ENCODE peak calls at places on chromosomes 13 and 19, in ten cellular contexts. F is H7, C is adrenal gland, V is breast epithelium, A is esophagus squamous epithelium, X is tibial nerve, M is GM23338, L is ascending aorta, D is bronchial epithelial cell, Y is ovary. B is an unnamed sample.
A peak's percentile ranks its signal among the peaks of the same experiment; 100 is the strongest.

GRCh38 chr13:75825161-75825560 is 189.0 kb downstream of the LMO7 start:
- DNase-seq in D (peak; percentile 31), C (no peak), V (no peak), M (peak; percentile 39), F (peak; percentile 18), A (no peak), Y (no peak), L (no peak), X (no peak), B (no peak)

GRCh38 chr13:112718318-112718717 is 28.5 kb downstream of the ATP11A start:
- DNase-seq in D (no peak), M (no peak), F (peak; percentile 50), L (no peak), C (no peak), Y (no peak), V (no peak), X (no peak), A (no peak), B (no peak)

GRCh38 chr19:48372904-48373303 is 8.7 kb downstream of the SYNGR4 start:
- DNase-seq in A (no peak), X (no peak), C (no peak), Y (no peak), V (no peak), D (peak; percentile 47), F (no peak), L (no peak), M (no peak), B (peak; percentile 72)

GRCh38 chr13:43764349-43764748 is 22.4 kb downstream of the ENOX1 start:
- DNase-seq in C (no peak), Y (no peak), F (no peak), L (no peak), A (no peak), V (no peak), X (no peak), M (no peak), D (no peak), B (no peak)

GRCh38 chr13:78182813-78183212 is 264.2 kb upstream of the EDNRB start:
- DNase-seq in L (no peak), V (no peak), M (no peak), D (no peak), F (no peak), A (no peak), Y (no peak), C (no peak), X (no peak), B (no peak)

GRCh38 chr13:91719033-91719432 is 320.6 kb downstream of the GPC5 start:
- DNase-seq in C (peak; percentile 44), M (no peak), Y (no peak), D (peak; percentile 20), A (no peak), F (no peak), L (no peak), X (no peak), V (no peak), B (no peak)

GRCh38 chr13:114096031-114096485 is 36.4 kb downstream of the RASA3 start:
- DNase-seq in L (no peak), A (no peak), V (peak; percentile 42), M (no peak), D (no peak), Y (peak; percentile 9), C (no peak), X (peak; percentile 12), F (no peak), B (no peak)

GRCh38 chr13:44972956-44973581 is 16.2 kb downstream of the NUFIP1 start:
- DNase-seq in V (no peak), Y (no peak), D (peak; percentile 30), F (no peak), X (no peak), L (no peak), A (no peak), M (peak; percentile 53), C (no peak), B (no peak)

GRCh38 chr19:31270897-31271568 is 78.2 kb downstream of the TSHZ3 start:
- DNase-seq in X (no peak), L (no peak), M (no peak), A (no peak), D (no peak), Y (peak; percentile 53), F (no peak), C (no peak), V (no peak), B (no peak)

GRCh38 chr13:90485441-90485840 is 862.0 kb upstream of the MIR17HG start:
- DNase-seq in C (no peak), X (no peak), F (no peak), A (no peak), L (no peak), M (no peak), V (no peak), D (peak; percentile 68), Y (no peak), B (no peak)

GRCh38 chr19:57560049-57560491 is 407 bp upstream of the ZNF550 start:
- DNase-seq in L (no peak), F (peak; percentile 36), C (peak; percentile 38), D (peak; percentile 43), A (no peak), V (no peak), Y (peak; percentile 22), M (no peak), X (no peak), B (no peak)

GRCh38 chr19:34974631-34975030 is 10.6 kb upstream of the ZNF792 start:
- DNase-seq in Y (no peak), C (no peak), M (no peak), A (no peak), L (no peak), V (no peak), D (no peak), X (no peak), F (no peak), B (no peak)

GRCh38 chr13:38687246-38688229 is 661 bp downstream of the FREM2 start:
- DNase-seq in C (no peak), V (no peak), D (no peak), F (peak; percentile 53), M (peak; percentile 69), Y (no peak), L (no peak), X (no peak), A (no peak), B (peak; percentile 12)

GRCh38 chr19:7076151-7076550 is 6.6 kb downstream of the ZNF557 start:
- DNase-seq in X (no peak), D (no peak), M (no peak), Y (no peak), F (no peak), L (no peak), V (no peak), A (no peak), C (no peak), B (no peak)

GRCh38 chr19:7072541-7072940 is 3.0 kb downstream of the ZNF557 start:
- DNase-seq in M (no peak), F (no peak), Y (no peak), D (no peak), V (no peak), X (no peak), C (no peak), A (no peak), L (no peak), B (no peak)

GRCh38 chr19:7069904-7070226 is 362 bp downstream of the ZNF557 start:
- DNase-seq in D (no peak), C (no peak), Y (no peak), F (no peak), L (no peak), A (no peak), X (no peak), M (no peak), V (no peak), B (no peak)

GRCh38 chr19:7078007-7078406 is 8.5 kb downstream of the ZNF557 start:
- DNase-seq in X (no peak), Y (no peak), D (no peak), F (no peak), C (no peak), V (no peak), M (peak; percentile 5), A (no peak), L (no peak), B (no peak)

GRCh38 chr19:7074705-7075282 is 5.3 kb downstream of the ZNF557 start:
- DNase-seq in D (no peak), F (no peak), Y (no peak), X (no peak), L (no peak), A (no peak), C (no peak), V (no peak), M (no peak), B (no peak)
- H3K36me3 ChIP-seq in D (peaks cover 28% of the 10 kb centered on the region), F (peaks cover 39% of the 10 kb centered on the region), Y (peaks cover 6% of the 10 kb centered on the region), X (peaks cover 93% of the 10 kb centered on the region), L (peaks cover 88% of the 10 kb centered on the region), A (peaks cover 46% of the 10 kb centered on the region), C (no peaks in the 10 kb centered on the region), V (peaks cover 57% of the 10 kb centered on the region), M (peaks cover 45% of the 10 kb centered on the region), B (peaks cover 15% of the 10 kb centered on the region)

GRCh38 chr19:1438933-1439358 is 750 bp downstream of the RPS15 start:
- DNase-seq in V (no peak), F (peak; percentile 80), X (no peak), A (no peak), D (no peak), L (no peak), C (no peak), Y (no peak), M (no peak), B (no peak)
- H3K36me3 ChIP-seq in V (peaks cover 8% of the 10 kb centered on the region), F (peaks cover 21% of the 10 kb centered on the region), X (peaks cover 62% of the 10 kb centered on the region), A (peaks cover 31% of the 10 kb centered on the region), D (peaks cover 20% of the 10 kb centered on the region), L (peaks cover 55% of the 10 kb centered on the region), C (no peaks in the 10 kb centered on the region), Y (no peaks in the 10 kb centered on the region), M (peaks cover 24% of the 10 kb centered on the region), B (peaks cover 4% of the 10 kb centered on the region)

DNA sequence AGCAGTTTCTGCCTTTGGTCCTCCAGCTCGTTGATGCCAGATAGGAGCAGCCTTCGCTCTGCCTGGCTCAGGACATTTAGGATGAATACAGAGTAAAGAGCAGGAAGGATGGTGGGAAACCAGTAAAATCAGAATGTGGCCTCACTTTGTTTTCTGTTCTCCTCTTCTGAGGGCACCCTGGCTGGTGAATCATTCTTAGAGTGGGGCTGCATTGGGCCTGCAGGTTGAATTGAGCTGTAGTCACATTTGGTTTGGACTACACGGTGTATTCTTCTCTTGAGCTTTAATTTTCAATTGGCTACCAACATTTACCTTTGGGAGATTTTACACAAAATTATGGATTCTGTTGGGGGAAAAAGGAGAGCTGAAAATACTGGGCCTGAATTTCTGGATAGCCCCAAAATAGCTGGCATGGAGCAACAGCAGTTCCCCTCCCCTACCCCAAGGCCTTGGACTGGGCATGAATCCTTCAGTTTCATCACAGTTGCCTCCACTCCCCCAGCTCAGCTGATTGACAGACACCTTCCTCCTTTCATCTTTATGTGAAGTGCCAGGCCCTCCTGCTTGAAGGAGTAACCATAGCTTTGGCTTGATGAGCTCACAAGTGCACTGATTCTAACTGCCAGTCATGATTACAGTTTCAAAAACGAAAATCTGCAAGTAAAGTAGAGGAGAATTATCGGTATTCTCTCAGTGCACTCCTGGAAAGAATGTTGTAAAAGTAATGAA is 24.3 kb downstream of the ERCC5 start:
- DNase-seq in F (peak; percentile 21), D (no peak), C (no peak), L (no peak), Y (no peak), A (no peak), M (no peak), V (no peak), X (no peak), B (no peak)
- H3K36me3 ChIP-seq in F (peaks cover 3% of the 10 kb centered on the region), D (peaks cover 13% of the 10 kb centered on the region), C (no peaks in the 10 kb centered on the region), L (peaks cover 73% of the 10 kb centered on the region), Y (no peaks in the 10 kb centered on the region), A (no peaks in the 10 kb centered on the region), M (peaks cover 17% of the 10 kb centered on the region), V (peaks cover 12% of the 10 kb centered on the region), X (peaks cover 75% of the 10 kb centered on the region), B (peaks cover 6% of the 10 kb centered on the region)

DNA sequence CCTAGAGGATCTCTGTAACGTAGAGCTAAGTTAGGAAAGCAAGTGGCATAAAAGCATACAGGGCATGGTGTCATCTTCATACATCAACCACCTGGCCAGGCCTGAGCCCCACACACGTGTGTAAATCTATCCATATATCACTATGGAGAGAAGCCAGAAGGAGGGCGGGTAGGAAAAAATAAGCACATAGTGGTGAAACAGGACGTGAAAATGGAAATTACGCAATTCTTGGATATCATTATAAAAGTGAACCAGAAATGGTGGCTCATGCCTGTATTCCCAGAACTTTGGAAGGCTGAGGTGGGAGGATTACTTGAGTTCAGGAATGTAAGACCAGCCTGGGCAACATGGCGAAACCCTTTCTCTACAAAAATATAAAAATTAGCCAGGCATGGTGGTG is 43.4 kb downstream of the PDCD5 start:
- DNase-seq in M (no peak), D (no peak), X (no peak), A (no peak), C (no peak), L (no peak), F (no peak), V (no peak), Y (no peak), B (no peak)
- H3K36me3 ChIP-seq in M (peaks cover 18% of the 10 kb centered on the region), D (peaks cover 16% of the 10 kb centered on the region), X (peaks cover 99% of the 10 kb centered on the region), A (peaks cover 11% of the 10 kb centered on the region), C (no peaks in the 10 kb centered on the region), L (peaks cover 96% of the 10 kb centered on the region), F (peaks cover 26% of the 10 kb centered on the region), V (no peaks in the 10 kb centered on the region), Y (no peaks in the 10 kb centered on the region), B (peaks cover under 1% of the 10 kb centered on the region)

B was measured in prostate gland.